ENCODE peak calls at places on chromosomes 1 and 21, in four cellular contexts. U is lower lobe of right lung, O is tibial artery, P is left ventricle myocardium inferior. X is an unnamed sample.

GRCh38 chr1:218698181-218698580 is 353.0 kb downstream of the TGFB2 start:
- DNase-seq in P (no peak), O (no peak), U (no peak), X (no peak)

GRCh38 chr1:215669806-215670485 is 102.8 kb downstream of the KCTD3 start:
- DNase-seq in U (no peak), O (no peak), P (no peak), X (no peak)

GRCh38 chr1:236522937-236523703 is 662 bp upstream of the LGALS8 start:
- DNase-seq in P (peak), U (peak), O (no peak), X (peak)

GRCh38 chr1:31577515-31578191 is 1.3 kb downstream of the TINAGL1 start:
- DNase-seq in O (no peak), P (no peak), U (no peak), X (no peak)

GRCh38 chr1:169120066-169120465 is 13.6 kb downstream of the ATP1B1 start:
- DNase-seq in O (no peak), U (no peak), P (no peak), X (no peak)

GRCh38 chr1:231508497-231508896 is 20.0 kb upstream of the TSNAX start:
- DNase-seq in O (no peak), U (no peak), P (no peak), X (no peak)

GRCh38 chr1:158274797-158275196 is 14.9 kb upstream of the CD1C start:
- DNase-seq in O (no peak), P (no peak), U (no peak), X (no peak)

GRCh38 chr21:15722591-15723324 is 7.0 kb upstream of the USP25 start:
- DNase-seq in U (no peak), P (no peak), O (no peak), X (no peak)

GRCh38 chr1:196603651-196604050 is 4.6 kb downstream of the KCNT2 start:
- DNase-seq in O (no peak), U (no peak), P (no peak), X (no peak)

GRCh38 chr1:196611873-196612272 is 3.6 kb upstream of the KCNT2 start:
- DNase-seq in U (no peak), P (no peak), O (no peak), X (no peak)

GRCh38 chr1:196609114-196609737 is 986 bp upstream of the KCNT2 start:
- DNase-seq in U (no peak), O (peak), P (no peak), X (no peak)

GRCh38 chr1:196607940-196608339 is 300 bp downstream of the KCNT2 start:
- DNase-seq in O (no peak), U (no peak), P (no peak), X (no peak)

GRCh38 chr1:196608401-196609113 is at the start of gene KCNT2:
- DNase-seq in P (peak), O (peak), U (peak), X (peak)
- H3K4me3 ChIP-seq in P (peak), O (peak), U (peak), X (peak)

DNA sequence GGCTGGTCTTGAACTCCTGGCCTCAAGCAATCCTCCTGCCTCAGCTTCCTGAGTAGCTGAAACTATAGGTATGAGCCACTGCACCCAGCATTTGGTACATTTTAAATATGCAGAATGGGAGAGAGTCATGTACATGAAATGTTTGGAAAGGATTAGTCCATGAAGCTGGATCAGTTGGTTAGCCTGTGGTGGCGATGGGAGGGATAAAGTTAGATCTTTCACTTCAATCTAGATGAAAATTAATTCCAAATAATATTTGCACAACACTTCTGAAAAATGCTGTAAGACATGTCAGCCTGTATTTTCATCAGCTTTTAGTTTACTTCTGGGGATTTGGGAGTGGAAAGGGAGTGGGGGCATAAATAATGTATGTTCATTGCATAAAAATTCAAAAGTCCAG is 188.9 kb downstream of the HUNK start:
- DNase-seq in U (no peak), O (no peak), P (no peak), X (no peak)
- H3K4me3 ChIP-seq in U (no peak), O (no peak), P (no peak), X (no peak)

GRCh38 chr1:27592600-27593340 is 11.2 kb downstream of the AHDC1 start:
- DNase-seq in U (no peak), O (no peak), P (no peak), X (no peak)
- H3K4me3 ChIP-seq in U (no peak), O (no peak), P (peak), X (no peak)

GRCh38 chr1:10874351-10874750 is 77.9 kb upstream of the CASZ1 start:
- DNase-seq in O (no peak), U (no peak), P (no peak), X (no peak)
- H3K4me3 ChIP-seq in O (no peak), U (no peak), P (no peak), X (no peak)

DNA sequence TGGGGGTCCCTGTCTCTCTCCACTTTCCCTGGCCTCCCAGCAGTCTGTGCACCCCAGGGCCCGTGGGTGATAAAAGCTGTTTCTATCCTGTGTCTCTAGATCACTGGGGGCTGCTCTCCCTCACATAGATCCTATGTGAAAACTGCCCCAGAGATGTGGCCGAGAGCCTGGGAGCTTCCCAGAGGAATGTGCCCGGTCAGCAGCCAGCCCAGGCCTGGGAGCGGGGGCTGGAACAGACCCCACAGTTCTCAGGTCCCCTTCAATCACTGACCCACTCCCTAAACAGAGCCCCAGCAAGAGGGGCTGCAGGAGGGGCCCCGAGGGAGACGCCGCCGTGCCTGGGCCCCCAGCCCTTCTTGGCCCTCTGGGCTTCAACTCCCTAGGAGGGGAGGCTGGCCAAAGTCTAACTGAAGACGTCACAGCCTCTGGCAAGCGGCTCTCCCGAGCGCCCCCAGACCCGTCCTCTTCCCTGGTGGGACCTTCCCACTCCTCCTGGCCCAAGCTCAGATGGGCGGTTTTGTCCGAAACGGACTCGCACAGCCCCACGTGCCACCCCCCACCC is 403 bp downstream of the MXRA8 start:
- DNase-seq in O (no peak), P (no peak), U (no peak), X (no peak)
- H3K4me3 ChIP-seq in O (peak), P (peak), U (peak), X (peak)

DNA sequence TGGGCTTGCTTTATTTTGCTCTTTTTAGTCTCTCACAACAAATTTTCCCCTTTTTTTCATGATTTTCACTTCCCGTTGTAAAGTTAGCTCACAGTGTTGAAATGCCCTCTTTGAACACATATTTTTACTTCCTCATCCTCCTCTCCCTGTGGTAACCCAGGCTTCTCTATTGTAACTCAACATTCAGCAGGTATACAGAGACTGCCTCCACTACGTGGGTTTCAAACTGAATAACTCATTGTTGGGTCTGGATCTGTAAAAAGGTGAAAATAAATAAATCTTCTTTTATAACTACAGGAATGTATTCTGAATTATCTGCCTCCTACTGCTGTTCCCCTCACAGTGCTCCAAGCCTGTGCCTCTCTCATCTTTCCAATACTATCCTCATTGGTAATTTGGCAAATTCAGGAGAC is 166.4 kb downstream of the RUNX1 start:
- DNase-seq in U (no peak), P (no peak), O (no peak), X (no peak)
- H3K4me3 ChIP-seq in U (peak), P (no peak), O (no peak), X (no peak)